ENCODE peak calls at places on chromosomes 6 and 20, in six cellular contexts. One of them, this sample, is unnamed.

GRCh38 chr6:133707456-133707855 is 181.5 kb upstream of the TCF21 start:
- DNase-seq in H1: no peak
- DNase-seq in HepG2: no peak
- DNase-seq in K562: no peak
- DNase-seq in HCT116: no peak
- DNase-seq in GM12878: peak
- DNase-seq in this sample: peak

GRCh38 chr6:5084787-5085637 is at the start of gene PPP1R3G:
- DNase-seq in H1: no peak
- DNase-seq in HepG2: no peak
- DNase-seq in K562: peak
- DNase-seq in HCT116: no peak
- DNase-seq in GM12878: no peak
- DNase-seq in this sample: peak

GRCh38 chr6:143264996-143265734 is 185.3 kb downstream of the ADAT2 start:
- DNase-seq in H1: no peak
- DNase-seq in HepG2: no peak
- DNase-seq in K562: no peak
- DNase-seq in HCT116: no peak
- DNase-seq in GM12878: no peak
- DNase-seq in this sample: no peak

GRCh38 chr6:57224769-57225515 is 2.8 kb upstream of the RAB23 start:
- DNase-seq in H1: no peak
- DNase-seq in HepG2: no peak
- DNase-seq in K562: no peak
- DNase-seq in HCT116: no peak
- DNase-seq in GM12878: no peak
- DNase-seq in this sample: no peak

GRCh38 chr20:3010985-3011723 is 32.3 kb upstream of the GNRH2 start:
- DNase-seq in H1: no peak
- DNase-seq in HepG2: no peak
- DNase-seq in K562: no peak
- DNase-seq in HCT116: no peak
- DNase-seq in GM12878: no peak
- DNase-seq in this sample: no peak

GRCh38 chr20:39893013-39893685 is 795.9 kb downstream of the MAFB start:
- DNase-seq in H1: no peak
- DNase-seq in HepG2: no peak
- DNase-seq in K562: no peak
- DNase-seq in HCT116: no peak
- DNase-seq in GM12878: no peak
- DNase-seq in this sample: no peak

GRCh38 chr20:44910690-44911262 is 916 bp downstream of the PABPC1L start:
- DNase-seq in H1: no peak
- DNase-seq in HepG2: peak
- DNase-seq in K562: no peak
- DNase-seq in HCT116: no peak
- DNase-seq in GM12878: no peak
- DNase-seq in this sample: no peak

GRCh38 chr6:138278326-138278725 is 60.0 kb upstream of the PBOV1 start:
- DNase-seq in H1: no peak
- DNase-seq in HepG2: peak
- DNase-seq in K562: no peak
- DNase-seq in HCT116: no peak
- DNase-seq in GM12878: no peak
- DNase-seq in this sample: no peak

GRCh38 chr20:7493311-7493710 is 446.9 kb downstream of the HAO1 start:
- DNase-seq in H1: no peak
- DNase-seq in HepG2: no peak
- DNase-seq in K562: no peak
- DNase-seq in HCT116: no peak
- DNase-seq in GM12878: no peak
- DNase-seq in this sample: no peak

GRCh38 chr20:2446845-2447244 is 23.7 kb downstream of the SNRPB start:
- DNase-seq in H1: no peak
- DNase-seq in HepG2: no peak
- DNase-seq in K562: no peak
- DNase-seq in HCT116: no peak
- DNase-seq in GM12878: no peak
- DNase-seq in this sample: no peak

GRCh38 chr6:39576556-39577303 is 148.5 kb downstream of the KIF6 start:
- DNase-seq in H1: no peak
- DNase-seq in HepG2: no peak
- DNase-seq in K562: no peak
- DNase-seq in HCT116: no peak
- DNase-seq in GM12878: no peak
- DNase-seq in this sample: no peak

GRCh38 chr20:21229163-21229562 is 74.0 kb upstream of the XRN2 start:
- DNase-seq in H1: no peak
- DNase-seq in HepG2: no peak
- DNase-seq in K562: no peak
- DNase-seq in HCT116: peak
- DNase-seq in GM12878: no peak
- DNase-seq in this sample: no peak

GRCh38 chr6:156021746-156022396 is 566.2 kb upstream of the NOX3 start:
- DNase-seq in H1: no peak
- DNase-seq in HepG2: no peak
- DNase-seq in K562: no peak
- DNase-seq in HCT116: no peak
- DNase-seq in GM12878: no peak
- DNase-seq in this sample: no peak

GRCh38 chr6:87848616-87849015 is 146.6 kb upstream of the AKIRIN2 start:
- DNase-seq in H1: no peak
- DNase-seq in HepG2: no peak
- DNase-seq in K562: no peak
- DNase-seq in HCT116: no peak
- DNase-seq in GM12878: no peak
- DNase-seq in this sample: peak

GRCh38 chr6:32609731-32610640 is 20.3 kb upstream of the HLA-DRB1 start:
- DNase-seq in H1: peak
- DNase-seq in HepG2: peak
- DNase-seq in K562: peak
- DNase-seq in HCT116: peak
- DNase-seq in GM12878: peak
- DNase-seq in this sample: peak

GRCh38 chr6:113402541-113402940 is 454.6 kb upstream of the MARCKS start:
- DNase-seq in H1: no peak
- DNase-seq in HepG2: no peak
- DNase-seq in K562: no peak
- DNase-seq in HCT116: no peak
- DNase-seq in GM12878: no peak
- DNase-seq in this sample: no peak

GRCh38 chr20:11901127-11901526 is 16.6 kb upstream of the BTBD3 start:
- DNase-seq in H1: no peak
- DNase-seq in HepG2: peak
- DNase-seq in K562: no peak
- DNase-seq in HCT116: no peak
- DNase-seq in GM12878: no peak
- DNase-seq in this sample: no peak

GRCh38 chr20:1900321-1900791 is 5.1 kb downstream of the SIRPA start:
- DNase-seq in H1: peak
- DNase-seq in HepG2: peak
- DNase-seq in K562: peak
- DNase-seq in HCT116: peak
- DNase-seq in GM12878: no peak
- DNase-seq in this sample: peak

GRCh38 chr6:4853782-4854511 is 77.7 kb downstream of the CDYL start:
- DNase-seq in H1: no peak
- DNase-seq in HepG2: peak
- DNase-seq in K562: no peak
- DNase-seq in HCT116: no peak
- DNase-seq in GM12878: no peak
- DNase-seq in this sample: no peak

GRCh38 chr20:22470620-22471026 is 113.7 kb downstream of the FOXA2 start:
- DNase-seq in H1: no peak
- DNase-seq in HepG2: peak
- DNase-seq in K562: no peak
- DNase-seq in HCT116: no peak
- DNase-seq in GM12878: no peak
- DNase-seq in this sample: no peak

GRCh38 chr6:37103169-37104039 is 66.5 kb upstream of the PIM1 start:
- DNase-seq in H1: no peak
- DNase-seq in HepG2: peak
- DNase-seq in K562: peak
- DNase-seq in HCT116: no peak
- DNase-seq in GM12878: no peak
- DNase-seq in this sample: peak

GRCh38 chr6:145865175-145865574 is 50.6 kb upstream of the FBXO30 start:
- DNase-seq in H1: no peak
- DNase-seq in HepG2: no peak
- DNase-seq in K562: no peak
- DNase-seq in HCT116: no peak
- DNase-seq in GM12878: no peak
- DNase-seq in this sample: peak

GRCh38 chr20:35260426-35260825 is 17.5 kb downstream of the MMP24OS start:
- DNase-seq in H1: no peak
- DNase-seq in HepG2: no peak
- DNase-seq in K562: no peak
- DNase-seq in HCT116: no peak
- DNase-seq in GM12878: no peak
- DNase-seq in this sample: no peak

GRCh38 chr20:41352106-41352505 is 11.5 kb downstream of the LPIN3 start:
- DNase-seq in H1: no peak
- DNase-seq in HepG2: no peak
- DNase-seq in K562: peak
- DNase-seq in HCT116: no peak
- DNase-seq in GM12878: no peak
- DNase-seq in this sample: no peak

GRCh38 chr6:150631283-150631981 is 31.7 kb downstream of the PLEKHG1 start:
- DNase-seq in H1: no peak
- DNase-seq in HepG2: no peak
- DNase-seq in K562: no peak
- DNase-seq in HCT116: no peak
- DNase-seq in GM12878: no peak
- DNase-seq in this sample: no peak

GRCh38 chr6:120894077-120894476 is 440.2 kb downstream of the TBC1D32 start:
- DNase-seq in H1: no peak
- DNase-seq in HepG2: no peak
- DNase-seq in K562: no peak
- DNase-seq in HCT116: no peak
- DNase-seq in GM12878: peak
- DNase-seq in this sample: no peak

GRCh38 chr6:120903836-120904235 is 430.4 kb downstream of the TBC1D32 start:
- DNase-seq in H1: no peak
- DNase-seq in HepG2: no peak
- DNase-seq in K562: no peak
- DNase-seq in HCT116: no peak
- DNase-seq in GM12878: no peak
- DNase-seq in this sample: no peak

GRCh38 chr6:120899932-120900331 is 434.3 kb downstream of the TBC1D32 start:
- DNase-seq in H1: no peak
- DNase-seq in HepG2: no peak
- DNase-seq in K562: no peak
- DNase-seq in HCT116: no peak
- DNase-seq in GM12878: no peak
- DNase-seq in this sample: no peak
- TF ChIP-seq EZH2 in H1: no peak
- TF ChIP-seq EZH2 in HepG2: no peak
- TF ChIP-seq EZH2 in K562: no peak
- TF ChIP-seq EZH2 in HCT116: no peak
- TF ChIP-seq EZH2 in GM12878: no peak
- TF ChIP-seq EZH2 in this sample: no peak

GRCh38 chr20:49567421-49568256 is at the start of gene PTGIS:
- DNase-seq in H1: no peak
- DNase-seq in HepG2: no peak
- DNase-seq in K562: peak
- DNase-seq in HCT116: no peak
- DNase-seq in GM12878: no peak
- DNase-seq in this sample: no peak
- TF ChIP-seq POLR2A in H1: peak
- TF ChIP-seq POLR2A in HepG2: no peak
- TF ChIP-seq POLR2A in K562: no peak
- TF ChIP-seq POLR2A in HCT116: no peak
- TF ChIP-seq POLR2A in GM12878: no peak
- TF ChIP-seq POLR2A in this sample: no peak

GRCh38 chr6:168384045-168385038 is 56.6 kb upstream of the SMOC2 start:
- DNase-seq in H1: no peak
- DNase-seq in HepG2: no peak
- DNase-seq in K562: no peak
- DNase-seq in HCT116: no peak
- DNase-seq in GM12878: no peak
- DNase-seq in this sample: no peak

GRCh38 chr6:168387426-168387825 is 53.6 kb upstream of the SMOC2 start:
- DNase-seq in H1: no peak
- DNase-seq in HepG2: no peak
- DNase-seq in K562: no peak
- DNase-seq in HCT116: no peak
- DNase-seq in GM12878: no peak
- DNase-seq in this sample: no peak

GRCh38 chr6:168385380-168385779 is 55.6 kb upstream of the SMOC2 start:
- DNase-seq in H1: no peak
- DNase-seq in HepG2: no peak
- DNase-seq in K562: no peak
- DNase-seq in HCT116: no peak
- DNase-seq in GM12878: no peak
- DNase-seq in this sample: no peak

GRCh38 chr6:168386973-168387372 is 54.0 kb upstream of the SMOC2 start:
- DNase-seq in H1: no peak
- DNase-seq in HepG2: no peak
- DNase-seq in K562: no peak
- DNase-seq in HCT116: no peak
- DNase-seq in GM12878: no peak
- DNase-seq in this sample: no peak

GRCh38 chr6:168385858-168386735 is 54.9 kb upstream of the SMOC2 start:
- DNase-seq in H1: no peak
- DNase-seq in HepG2: no peak
- DNase-seq in K562: no peak
- DNase-seq in HCT116: no peak
- DNase-seq in GM12878: no peak
- DNase-seq in this sample: no peak
- TF ChIP-seq EZH2 in H1: no peak
- TF ChIP-seq EZH2 in HepG2: no peak
- TF ChIP-seq EZH2 in K562: no peak
- TF ChIP-seq EZH2 in HCT116: no peak
- TF ChIP-seq EZH2 in GM12878: no peak
- TF ChIP-seq EZH2 in this sample: no peak

DNA sequence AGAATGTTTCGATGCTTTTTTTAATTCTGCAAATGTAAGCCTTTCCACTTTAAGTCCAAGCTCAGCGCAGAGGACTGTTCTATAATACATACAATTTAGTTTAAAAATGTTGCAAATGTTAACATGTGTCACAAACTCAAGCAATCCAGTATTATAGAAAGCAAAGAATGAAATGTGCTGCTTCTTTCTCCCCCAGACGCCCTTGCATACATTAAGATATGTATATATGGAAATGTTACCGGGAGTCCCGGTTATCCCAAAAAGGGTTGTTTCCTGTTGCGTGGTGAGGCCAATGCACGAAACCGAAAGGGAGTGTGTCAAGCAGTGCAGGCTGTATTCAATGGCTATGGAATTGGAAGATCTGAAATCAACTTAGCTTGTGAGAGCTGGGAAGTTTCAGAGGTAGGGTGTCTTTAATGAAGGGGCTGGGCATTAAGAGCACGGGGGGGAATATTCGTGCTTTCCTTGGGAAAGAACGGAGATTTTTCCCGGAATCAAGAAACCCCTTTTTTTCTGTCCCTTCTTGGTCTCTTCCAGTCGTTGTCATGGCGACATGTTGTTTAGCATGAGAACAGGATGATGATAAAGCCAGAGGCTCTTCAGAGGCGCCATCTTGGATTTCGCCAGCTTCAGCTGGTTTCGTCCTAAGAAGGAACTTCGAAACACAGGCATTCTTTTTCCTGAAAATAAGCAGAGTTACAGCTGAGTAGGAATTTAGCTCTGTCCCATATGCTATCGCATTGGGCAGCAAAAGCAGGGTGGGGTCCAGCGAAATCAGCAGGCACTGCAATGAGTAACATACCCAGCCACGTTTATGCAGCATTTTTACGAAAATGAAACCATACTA is 10.1 kb upstream of the NQO2 start:
- DNase-seq in H1: peak
- DNase-seq in HepG2: peak
- DNase-seq in K562: peak
- DNase-seq in HCT116: peak
- DNase-seq in GM12878: peak
- DNase-seq in this sample: peak
- TF ChIP-seq POLR2A in H1: peak
- TF ChIP-seq POLR2A in HepG2: peak
- TF ChIP-seq POLR2A in K562: peak
- TF ChIP-seq POLR2A in HCT116: peak
- TF ChIP-seq POLR2A in GM12878: peak
- TF ChIP-seq POLR2A in this sample: peak

This sample was measured in endothelial cell of umbilical vein.